ENCODE peak calls at places on chromosomes 2 and 18, in eight cellular contexts. F, W, P, V, H, L, R and D are unnamed samples.

GRCh38 chr2:84846041-84846663 is 34.7 kb downstream of the TRABD2A start:
- DNase-seq in F (no peak), W (no peak), P (no peak), V (peak; percentile 59), H (peak; percentile 60), L (no peak), R (peak; percentile 45), D (peak; percentile 29)

GRCh38 chr2:18187214-18187613 is 308.7 kb downstream of the KCNS3 start:
- DNase-seq in F (no peak), W (no peak), P (no peak), V (no peak), H (no peak), L (no peak), R (no peak), D (peak; percentile 13)

GRCh38 chr2:182320106-182320505 is 106.7 kb downstream of the PDE1A start:
- DNase-seq in F (no peak), W (no peak), P (no peak), V (no peak), H (no peak), L (no peak), R (no peak), D (no peak)

GRCh38 chr18:13380671-13381070 is 162.1 kb downstream of the LDLRAD4 start:
- DNase-seq in F (no peak), W (no peak), P (no peak), V (peak; percentile 67), H (no peak), L (no peak), R (peak; percentile 9), D (no peak)

GRCh38 chr2:6425037-6425436 is 440.7 kb downstream of the CMPK2 start:
- DNase-seq in F (no peak), W (no peak), P (no peak), V (no peak), H (no peak), L (no peak), R (no peak), D (no peak)

GRCh38 chr18:11565716-11566115 is 43.7 kb upstream of the SLC35G4 start:
- DNase-seq in F (no peak), W (no peak), P (no peak), V (no peak), H (no peak), L (no peak), R (no peak), D (no peak)

GRCh38 chr2:138615257-138615656 is 113.7 kb downstream of the SPOPL start:
- DNase-seq in F (no peak), W (no peak), P (no peak), V (peak; percentile 46), H (no peak), L (no peak), R (no peak), D (peak; percentile 9)

GRCh38 chr2:216956820-216957493 is 97.1 kb upstream of the TNP1 start:
- DNase-seq in F (no peak), W (no peak), P (no peak), V (peak; percentile 70), H (no peak), L (no peak), R (no peak), D (no peak)

GRCh38 chr18:49638209-49638785 is 76.4 kb downstream of the LIPG start:
- DNase-seq in F (no peak), W (no peak), P (no peak), V (no peak), H (peak; percentile 6), L (no peak), R (no peak), D (no peak)

GRCh38 chr2:42756150-42756549 is 7.8 kb downstream of the OXER1 start:
- DNase-seq in F (no peak), W (no peak), P (no peak), V (no peak), H (peak; percentile 34), L (no peak), R (no peak), D (no peak)

GRCh38 chr2:42754021-42754775 is 9.7 kb downstream of the OXER1 start:
- DNase-seq in F (peak; percentile 74), W (no peak), P (no peak), V (no peak), H (peak; percentile 82), L (no peak), R (no peak), D (no peak)

GRCh38 chr2:42753188-42753813 is 10.6 kb downstream of the OXER1 start:
- DNase-seq in F (peak; percentile 31), W (no peak), P (no peak), V (no peak), H (peak; percentile 41), L (no peak), R (no peak), D (no peak)

GRCh38 chr2:42755161-42755900 is 8.6 kb downstream of the OXER1 start:
- DNase-seq in F (no peak), W (no peak), P (no peak), V (no peak), H (peak; percentile 44), L (peak; percentile 18), R (no peak), D (no peak)

DNA sequence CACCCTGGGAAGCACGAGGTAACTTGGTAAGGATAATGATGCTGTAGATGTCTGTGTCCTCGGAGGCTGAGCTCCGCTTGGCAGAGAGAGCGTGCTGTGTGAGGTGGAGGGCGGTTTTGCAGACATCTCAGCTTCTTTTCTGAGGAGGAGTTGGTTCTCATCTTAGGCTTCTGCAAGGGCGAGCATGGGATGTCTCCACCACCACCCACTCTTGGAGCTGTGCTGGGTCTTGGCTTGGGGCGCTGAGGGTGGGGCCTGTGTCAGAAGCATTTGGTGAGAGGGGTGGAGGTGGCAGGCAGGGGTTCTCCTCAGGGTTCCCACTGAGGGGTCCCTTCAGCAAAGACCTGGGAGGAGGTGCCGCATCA is 9.2 kb downstream of the OXER1 start:
- DNase-seq in F (no peak), W (no peak), P (no peak), V (no peak), H (peak; percentile 45), L (no peak), R (no peak), D (no peak)
- TF ChIP-seq CTCF in F (no peak), W (no peak), P (no peak), V (no peak), H (no peak), L (no peak), R (no peak), D (no peak)

GRCh38 chr18:8979258-8979988 is 123.1 kb upstream of the NDUFV2 start:
- DNase-seq in F (no peak), W (no peak), P (no peak), V (no peak), H (no peak), L (no peak), R (no peak), D (no peak)

GRCh38 chr18:8978394-8978793 is 124.1 kb upstream of the NDUFV2 start:
- DNase-seq in F (peak; percentile 38), W (no peak), P (no peak), V (no peak), H (no peak), L (no peak), R (no peak), D (no peak)

GRCh38 chr18:8984131-8984670 is 118.3 kb upstream of the NDUFV2 start:
- DNase-seq in F (no peak), W (no peak), P (no peak), V (no peak), H (no peak), L (no peak), R (no peak), D (no peak)

GRCh38 chr18:8980496-8981402 is 121.8 kb upstream of the NDUFV2 start:
- DNase-seq in F (no peak), W (no peak), P (no peak), V (peak; percentile 54), H (no peak), L (no peak), R (no peak), D (no peak)

DNA sequence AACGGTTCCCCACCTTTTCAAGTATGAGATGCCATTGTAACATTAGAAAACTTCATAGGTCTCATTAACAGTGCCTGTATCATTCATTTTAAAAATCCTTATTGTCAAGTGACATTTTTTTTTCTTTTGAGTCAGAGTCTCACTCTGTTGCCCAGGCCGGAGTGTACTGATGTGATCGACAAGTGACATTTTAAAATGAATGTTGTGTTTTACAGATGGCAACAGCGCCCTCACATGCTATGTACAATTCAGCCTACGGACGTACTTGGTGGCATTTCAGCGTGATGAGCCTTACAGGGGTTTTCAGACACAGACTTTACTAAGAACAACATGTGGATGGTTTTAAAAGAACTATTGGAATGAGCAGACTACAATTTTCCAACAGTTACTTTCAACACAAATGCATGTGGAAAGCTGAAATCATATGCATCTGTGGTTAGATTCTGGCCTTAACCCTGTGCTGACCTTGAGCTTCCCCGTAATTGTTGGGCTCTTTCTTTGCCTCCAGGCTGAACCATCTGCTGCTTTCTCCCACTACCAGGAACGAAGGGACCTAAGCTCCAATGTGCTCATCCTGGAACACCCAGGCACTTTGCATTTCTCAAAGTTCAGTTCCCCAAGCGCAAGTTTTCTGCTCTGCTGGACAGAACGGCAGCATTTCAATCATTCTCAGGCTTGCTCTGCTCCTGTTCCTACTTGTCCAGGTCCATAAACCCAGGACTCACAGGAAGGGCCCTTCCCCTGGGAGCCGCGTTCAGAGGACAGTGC is 119.9 kb upstream of the NDUFV2 start:
- DNase-seq in F (peak; percentile 68), W (no peak), P (no peak), V (peak; percentile 66), H (peak; percentile 78), L (peak; percentile 80), R (no peak), D (peak; percentile 68)
- TF ChIP-seq CTCF in F (peak; percentile 52), W (no peak), P (peak; percentile 43), V (peak; percentile 46), H (peak; percentile 65), L (peak; percentile 73), R (no peak), D (peak; percentile 46)

DNA sequence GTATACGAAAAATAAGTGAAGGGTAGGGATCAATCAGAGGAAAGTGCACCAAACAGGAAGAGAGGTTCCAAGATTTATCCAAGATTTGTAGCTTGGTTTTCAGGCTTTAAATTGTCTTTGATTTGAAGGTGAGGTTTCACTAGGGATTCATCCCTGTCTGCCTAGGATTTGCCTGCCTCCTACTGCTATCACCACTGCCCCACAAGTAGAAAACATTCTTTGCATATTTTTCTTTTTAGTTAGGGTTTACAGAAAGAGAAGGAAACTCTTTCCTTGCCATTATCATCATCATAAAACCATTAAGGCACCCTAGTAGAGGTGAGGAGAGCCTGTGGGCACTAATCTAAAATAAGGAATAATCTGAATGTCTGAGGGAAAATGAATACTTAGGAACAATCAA is 45.8 kb upstream of the TANC1 start:
- DNase-seq in F (no peak), W (no peak), P (no peak), V (no peak), H (no peak), L (peak; percentile 12), R (no peak), D (peak; percentile 9)
- TF ChIP-seq CTCF in F (no peak), W (no peak), P (no peak), V (no peak), H (no peak), L (no peak), R (no peak), D (no peak)

DNA sequence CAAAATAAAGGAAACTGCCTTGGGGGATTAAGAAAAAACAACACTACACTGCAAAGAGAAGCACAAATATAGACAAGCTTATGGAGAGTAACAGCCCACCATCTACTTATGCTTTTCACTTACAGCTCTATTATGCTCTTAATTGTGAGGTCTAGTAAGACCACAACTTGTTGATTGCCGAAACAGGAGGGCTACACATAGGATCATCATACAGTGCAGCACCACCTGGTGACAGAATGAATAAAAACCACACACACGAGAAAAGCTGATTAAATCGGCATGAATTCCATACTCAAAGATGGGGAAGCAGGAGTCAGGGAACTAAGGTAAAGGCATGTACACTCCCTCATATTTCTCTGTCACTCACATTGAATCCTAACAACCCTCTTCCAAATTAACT is 259.2 kb downstream of the IKZF2 start:
- DNase-seq in F (peak; percentile 1), W (no peak), P (no peak), V (peak; percentile 48), H (no peak), L (peak; percentile 85), R (no peak), D (peak; percentile 78)
- TF ChIP-seq CTCF in F (no peak), W (no peak), P (no peak), V (peak; percentile 50), H (no peak), L (peak; percentile 68), R (no peak), D (peak; percentile 63)